ENCODE peak calls at places on chromosomes 7 and 10, in ten cellular contexts. H is mesenchymal stem cell; F is mucosa of gallbladder; N is GM12892; J is CD8-positive, alpha-beta memory T cell; O is stimulated activated CD8-positive, alpha-beta memory T cell treated with anti-CD3 and anti-CD28 coated beads, Interleukin-15, amount 100 ng/mL, for 24 hours; U is GM03348; A is tibial artery; X is GM04504; G is pulmonary artery endothelial cell. M is an unnamed sample.

GRCh38 chr7:117871778-117872538 is 1.3 kb downstream of the CTTNBP2 start:
- DNase-seq in H (peak; percentile 51), N (no peak), J (no peak), O (no peak), F (no peak), X (no peak), G (no peak), U (no peak), A (peak; percentile 42), M (no peak)

GRCh38 chr7:115009736-115010435 is 88.0 kb downstream of the MDFIC start:
- DNase-seq in X (peak; percentile 58), H (peak; percentile 23), N (no peak), U (peak; percentile 27), O (no peak), J (no peak), F (peak; percentile 43), G (no peak), A (peak; percentile 67), M (no peak)

GRCh38 chr10:3239066-3239919 is 66.7 kb upstream of the PITRM1 start:
- DNase-seq in O (peak; percentile 57), A (peak; percentile 65), U (peak; percentile 83), H (peak; percentile 54), J (peak; percentile 54), G (no peak), X (no peak), F (peak; percentile 65), N (peak; percentile 60), M (peak; percentile 76)

GRCh38 chr7:137957887-137958286 is 44.0 kb downstream of the CREB3L2 start:
- DNase-seq in U (no peak), N (no peak), G (no peak), J (no peak), H (peak; percentile 80), A (peak; percentile 74), X (no peak), O (no peak), F (no peak), M (no peak)

GRCh38 chr10:5697342-5697741 is 12.7 kb downstream of the TASOR2 start:
- DNase-seq in U (no peak), F (no peak), H (no peak), N (no peak), G (no peak), A (no peak), X (no peak), J (no peak), O (no peak), M (no peak)

GRCh38 chr10:60572511-60573194 is 183.0 kb upstream of the ANK3 start:
- DNase-seq in X (peak; percentile 7), O (no peak), J (no peak), G (no peak), U (peak; percentile 40), F (peak; percentile 70), A (no peak), H (peak; percentile 56), N (no peak), M (peak; percentile 25)

GRCh38 chr7:12868027-12868426 is 180.6 kb downstream of the ARL4A start:
- DNase-seq in J (no peak), A (no peak), H (no peak), N (no peak), F (no peak), O (no peak), G (no peak), U (no peak), X (no peak), M (no peak)

GRCh38 chr7:1160665-1161010 is 642 bp upstream of the ZFAND2A start:
- DNase-seq in G (no peak), F (no peak), X (no peak), J (peak; percentile 19), H (no peak), U (peak; percentile 49), O (no peak), N (peak; percentile 47), A (no peak), M (no peak)

GRCh38 chr10:48609899-48610584 is 5.2 kb upstream of the ARHGAP22 start:
- DNase-seq in H (no peak), F (peak; percentile 6), X (no peak), O (no peak), A (no peak), G (no peak), J (no peak), N (no peak), U (no peak), M (no peak)

GRCh38 chr7:101635484-101635883 is 6.4 kb upstream of the MYL10 start:
- DNase-seq in G (no peak), U (peak; percentile 3), F (no peak), N (no peak), X (no peak), J (no peak), O (no peak), A (no peak), H (no peak), M (no peak)

GRCh38 chr10:96618648-96619047 is 31.8 kb upstream of the TM9SF3 start:
- DNase-seq in X (no peak), F (peak; percentile 66), J (no peak), G (no peak), N (no peak), U (peak; percentile 31), A (peak; percentile 30), H (no peak), O (no peak), M (no peak)

GRCh38 chr7:27124096-27124978 is 6.2 kb downstream of the HOXA4 start:
- DNase-seq in O (no peak), H (peak; percentile 76), F (no peak), J (no peak), N (no peak), A (no peak), X (no peak), U (no peak), G (no peak), M (no peak)

GRCh38 chr7:94559972-94560371 is 50.4 kb downstream of the CASD1 start:
- DNase-seq in J (no peak), U (no peak), X (no peak), H (no peak), A (no peak), G (no peak), O (no peak), N (no peak), F (no peak), M (no peak)

GRCh38 chr7:122199171-122199570 is 55.1 kb upstream of the AASS start:
- DNase-seq in X (peak; percentile 5), H (peak; percentile 27), F (peak; percentile 16), J (no peak), N (no peak), G (no peak), A (no peak), U (no peak), O (no peak), M (no peak)

GRCh38 chr10:43857206-43857952 is 208.7 kb upstream of the ZNF32 start:
- DNase-seq in G (peak; percentile 87), U (peak; percentile 75), H (peak; percentile 81), F (peak; percentile 36), X (no peak), J (no peak), O (no peak), A (no peak), N (no peak), M (no peak)

GRCh38 chr7:23277359-23277989 is 21.7 kb upstream of the MALSU1 start:
- DNase-seq in N (peak; percentile 31), F (peak; percentile 43), H (peak; percentile 78), A (no peak), O (no peak), X (peak; percentile 53), G (peak; percentile 35), U (peak; percentile 77), J (no peak), M (peak; percentile 21)

GRCh38 chr7:152544971-152545619 is 109.3 kb upstream of the KMT2C start:
- DNase-seq in X (no peak), G (no peak), F (no peak), H (no peak), U (no peak), N (no peak), O (no peak), A (no peak), J (no peak), M (no peak)

GRCh38 chr7:138125119-138125518 is 48.9 kb downstream of the AKR1D1 start:
- DNase-seq in X (no peak), O (no peak), A (no peak), F (no peak), U (peak; percentile 12), J (no peak), H (peak; percentile 52), N (no peak), G (no peak), M (no peak)

M was measured in activated CD4-positive, alpha-beta T cell treated with anti-CD3 and anti-CD28 coated beads for 4 hours.